ENCODE peak calls at places on chromosomes 6 and 20, in five cellular contexts. One of them, this sample, is unnamed.
A peak's percentile ranks its signal among the peaks of the same experiment; 100 is the strongest.

GRCh38 chr20:40536866-40537265 is 152.2 kb downstream of the MAFB start:
- DNase-seq in right atrium auricular region: no peak
- DNase-seq in IMR-90: no peak
- DNase-seq in psoas muscle: no peak
- DNase-seq in uterus: no peak
- DNase-seq in this sample: no peak

GRCh38 chr6:106586815-106587214 is 42.5 kb downstream of the RTN4IP1 start:
- DNase-seq in uterus: no peak
- DNase-seq in psoas muscle: no peak
- DNase-seq in IMR-90: peak; percentile 65
- DNase-seq in right atrium auricular region: no peak
- DNase-seq in this sample: no peak

GRCh38 chr20:5890773-5891441 is 59.4 kb downstream of the TRMT6 start:
- DNase-seq in right atrium auricular region: no peak
- DNase-seq in IMR-90: no peak
- DNase-seq in psoas muscle: peak; percentile 79
- DNase-seq in uterus: no peak
- DNase-seq in this sample: no peak

GRCh38 chr20:57837208-57838035 is 127.6 kb upstream of the PMEPA1 start:
- DNase-seq in psoas muscle: no peak
- DNase-seq in right atrium auricular region: no peak
- DNase-seq in IMR-90: no peak
- DNase-seq in uterus: no peak
- DNase-seq in this sample: peak; percentile 68

GRCh38 chr20:48750941-48751620 is 76.7 kb downstream of the PREX1 start:
- DNase-seq in psoas muscle: peak; percentile 63
- DNase-seq in right atrium auricular region: peak; percentile 69
- DNase-seq in IMR-90: no peak
- DNase-seq in uterus: peak; percentile 31
- DNase-seq in this sample: no peak

GRCh38 chr6:168120390-168121307 is 41.6 kb upstream of the FRMD1 start:
- DNase-seq in psoas muscle: peak; percentile 18
- DNase-seq in IMR-90: no peak
- DNase-seq in uterus: no peak
- DNase-seq in right atrium auricular region: peak; percentile 36
- DNase-seq in this sample: peak; percentile 74

GRCh38 chr6:3396503-3397180 is 60.2 kb downstream of the SLC22A23 start:
- DNase-seq in right atrium auricular region: no peak
- DNase-seq in IMR-90: no peak
- DNase-seq in psoas muscle: no peak
- DNase-seq in uterus: no peak
- DNase-seq in this sample: no peak

GRCh38 chr6:169070506-169071176 is 183.0 kb downstream of the THBS2 start:
- DNase-seq in IMR-90: peak; percentile 100
- DNase-seq in psoas muscle: peak; percentile 90
- DNase-seq in right atrium auricular region: peak; percentile 94
- DNase-seq in uterus: peak; percentile 95
- DNase-seq in this sample: peak; percentile 93

GRCh38 chr6:128311944-128312570 is 208.3 kb downstream of the PTPRK start:
- DNase-seq in psoas muscle: no peak
- DNase-seq in IMR-90: no peak
- DNase-seq in uterus: no peak
- DNase-seq in right atrium auricular region: no peak
- DNase-seq in this sample: no peak

GRCh38 chr6:32081676-32082075 is 27.5 kb downstream of the TNXB start:
- DNase-seq in psoas muscle: peak; percentile 57
- DNase-seq in uterus: no peak
- DNase-seq in IMR-90: no peak
- DNase-seq in right atrium auricular region: no peak
- DNase-seq in this sample: no peak

GRCh38 chr6:35392111-35392702 is 49.8 kb downstream of the PPARD start:
- DNase-seq in IMR-90: no peak
- DNase-seq in right atrium auricular region: no peak
- DNase-seq in uterus: peak; percentile 29
- DNase-seq in psoas muscle: no peak
- DNase-seq in this sample: no peak

GRCh38 chr6:37705239-37706051 is 7.8 kb upstream of the MDGA1 start:
- DNase-seq in right atrium auricular region: peak; percentile 79
- DNase-seq in uterus: peak; percentile 83
- DNase-seq in psoas muscle: peak; percentile 88
- DNase-seq in IMR-90: peak; percentile 73
- DNase-seq in this sample: peak; percentile 93

GRCh38 chr6:150987371-150987828 is 121.9 kb downstream of the MTHFD1L start:
- DNase-seq in uterus: no peak
- DNase-seq in psoas muscle: no peak
- DNase-seq in IMR-90: no peak
- DNase-seq in right atrium auricular region: no peak
- DNase-seq in this sample: no peak

GRCh38 chr6:26383624-26384417 is 913 bp downstream of the BTN2A2 start:
- DNase-seq in right atrium auricular region: no peak
- DNase-seq in uterus: no peak
- DNase-seq in IMR-90: peak; percentile 72
- DNase-seq in psoas muscle: no peak
- DNase-seq in this sample: no peak

GRCh38 chr6:47111685-47112084 is 69.6 kb upstream of the ADGRF1 start:
- DNase-seq in right atrium auricular region: no peak
- DNase-seq in uterus: no peak
- DNase-seq in psoas muscle: no peak
- DNase-seq in IMR-90: peak; percentile 60
- DNase-seq in this sample: no peak

GRCh38 chr6:125798734-125799510 is 8.2 kb downstream of the NCOA7 start:
- DNase-seq in right atrium auricular region: no peak
- DNase-seq in psoas muscle: no peak
- DNase-seq in IMR-90: no peak
- DNase-seq in uterus: no peak
- DNase-seq in this sample: no peak

GRCh38 chr6:30814137-30815084 is 69.9 kb upstream of the DDR1 start:
- DNase-seq in psoas muscle: no peak
- DNase-seq in IMR-90: peak; percentile 84
- DNase-seq in right atrium auricular region: no peak
- DNase-seq in uterus: peak; percentile 32
- DNase-seq in this sample: no peak

GRCh38 chr20:62501801-62502495 is 26.2 kb upstream of the GATA5 start:
- DNase-seq in IMR-90: peak; percentile 63
- DNase-seq in psoas muscle: no peak
- DNase-seq in right atrium auricular region: no peak
- DNase-seq in uterus: no peak
- DNase-seq in this sample: no peak

GRCh38 chr20:42975974-42976373 is 213.7 kb downstream of the PTPRT start:
- DNase-seq in uterus: no peak
- DNase-seq in IMR-90: no peak
- DNase-seq in psoas muscle: no peak
- DNase-seq in right atrium auricular region: no peak
- DNase-seq in this sample: no peak

GRCh38 chr20:31967830-31968249 is at the start of gene XKR7:
- DNase-seq in IMR-90: no peak
- DNase-seq in psoas muscle: no peak
- DNase-seq in uterus: no peak
- DNase-seq in right atrium auricular region: no peak
- DNase-seq in this sample: no peak

GRCh38 chr6:80319286-80319685 is 212.8 kb downstream of the BCKDHB start:
- DNase-seq in uterus: no peak
- DNase-seq in right atrium auricular region: no peak
- DNase-seq in IMR-90: no peak
- DNase-seq in psoas muscle: no peak
- DNase-seq in this sample: no peak

GRCh38 chr6:44858998-44859397 is 469.1 kb upstream of the RUNX2 start:
- DNase-seq in right atrium auricular region: no peak
- DNase-seq in psoas muscle: no peak
- DNase-seq in uterus: no peak
- DNase-seq in IMR-90: no peak
- DNase-seq in this sample: no peak

GRCh38 chr6:110039996-110040383 is 61.9 kb downstream of the GPR6 start:
- DNase-seq in psoas muscle: no peak
- DNase-seq in uterus: no peak
- DNase-seq in right atrium auricular region: no peak
- DNase-seq in IMR-90: peak; percentile 9
- DNase-seq in this sample: peak; percentile 75

GRCh38 chr6:72560721-72561593 is 60.9 kb upstream of the KCNQ5 start:
- DNase-seq in uterus: no peak
- DNase-seq in psoas muscle: no peak
- DNase-seq in right atrium auricular region: no peak
- DNase-seq in IMR-90: peak; percentile 19
- DNase-seq in this sample: no peak

GRCh38 chr6:151339369-151339768 is 52.0 kb downstream of the ZBTB2 start:
- DNase-seq in right atrium auricular region: no peak
- DNase-seq in psoas muscle: no peak
- DNase-seq in IMR-90: no peak
- DNase-seq in uterus: no peak
- DNase-seq in this sample: no peak

GRCh38 chr6:53629120-53629477 is 36.5 kb downstream of the KLHL31 start:
- DNase-seq in IMR-90: no peak
- DNase-seq in uterus: peak; percentile 36
- DNase-seq in right atrium auricular region: no peak
- DNase-seq in psoas muscle: no peak
- DNase-seq in this sample: no peak

DNA sequence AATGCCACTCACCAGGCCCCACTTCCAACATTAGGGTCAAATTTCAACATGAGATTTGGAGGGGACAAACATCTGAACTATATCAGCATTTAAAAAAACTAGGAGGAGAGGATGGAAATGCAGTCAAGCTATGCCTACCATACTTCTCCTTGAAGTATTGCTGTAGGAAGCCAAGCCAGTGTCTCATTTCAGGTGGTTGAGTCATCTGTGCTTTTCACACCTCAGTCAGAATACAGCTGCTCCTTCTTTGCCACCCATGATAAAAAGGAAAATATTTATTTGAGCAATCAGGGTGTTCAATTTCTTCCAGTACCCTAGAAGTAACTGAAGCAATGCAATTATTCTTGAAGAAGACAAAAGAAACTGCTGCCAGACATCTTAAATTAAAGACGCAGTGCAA is 47.0 kb upstream of the EEF1E1 start:
- DNase-seq in uterus: no peak
- DNase-seq in right atrium auricular region: no peak
- DNase-seq in IMR-90: no peak
- DNase-seq in psoas muscle: no peak
- DNase-seq in this sample: no peak
- TF ChIP-seq CTCF in uterus: no peak
- TF ChIP-seq CTCF in right atrium auricular region: no peak
- TF ChIP-seq CTCF in IMR-90: no peak
- TF ChIP-seq CTCF in psoas muscle: no peak
- TF ChIP-seq CTCF in this sample: no peak

GRCh38 chr20:45772693-45773092 is 19.0 kb downstream of the WFDC3 start:
- DNase-seq in right atrium auricular region: no peak
- DNase-seq in uterus: no peak
- DNase-seq in IMR-90: no peak
- DNase-seq in psoas muscle: no peak
- DNase-seq in this sample: no peak

GRCh38 chr20:45768479-45768878 is 23.2 kb downstream of the WFDC3 start:
- DNase-seq in uterus: no peak
- DNase-seq in right atrium auricular region: no peak
- DNase-seq in IMR-90: no peak
- DNase-seq in psoas muscle: no peak
- DNase-seq in this sample: no peak

GRCh38 chr20:45774933-45775332 is 16.8 kb downstream of the WFDC3 start:
- DNase-seq in right atrium auricular region: no peak
- DNase-seq in psoas muscle: no peak
- DNase-seq in uterus: no peak
- DNase-seq in IMR-90: no peak
- DNase-seq in this sample: no peak

GRCh38 chr20:45775411-45775810 is 16.3 kb downstream of the WFDC3 start:
- DNase-seq in uterus: no peak
- DNase-seq in psoas muscle: no peak
- DNase-seq in right atrium auricular region: no peak
- DNase-seq in IMR-90: no peak
- DNase-seq in this sample: no peak

DNA sequence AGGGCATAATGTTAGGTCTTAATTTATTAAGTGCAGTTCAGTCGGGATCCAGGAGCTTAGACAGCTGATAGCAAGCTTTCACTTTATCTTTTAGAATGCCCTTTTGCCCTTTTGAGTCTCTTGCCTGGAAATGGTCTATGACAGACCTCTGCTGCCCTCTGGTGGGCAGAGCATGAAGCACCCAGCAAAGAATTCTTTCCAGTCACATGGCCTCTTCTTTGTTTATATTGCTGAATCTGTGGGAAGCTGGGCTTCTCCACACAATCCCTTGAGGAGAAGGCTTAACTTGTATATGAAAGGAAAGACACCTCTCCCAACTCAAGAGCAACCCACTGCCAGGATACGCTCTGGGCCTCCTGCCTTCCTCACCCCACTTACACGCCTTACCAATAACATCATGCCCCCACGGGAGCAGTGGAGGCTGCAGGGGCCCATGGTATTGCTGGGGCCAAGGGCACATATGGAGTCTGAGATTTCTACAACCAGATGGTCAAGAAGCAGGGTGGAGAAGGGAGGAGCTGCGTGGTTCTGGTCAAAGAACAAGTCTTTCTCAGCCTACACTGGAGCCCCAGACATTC is 20.4 kb downstream of the WFDC3 start:
- DNase-seq in psoas muscle: peak; percentile 86
- DNase-seq in right atrium auricular region: peak; percentile 85
- DNase-seq in IMR-90: peak; percentile 80
- DNase-seq in uterus: peak; percentile 77
- DNase-seq in this sample: peak; percentile 87
- TF ChIP-seq CTCF in psoas muscle: peak; percentile 97
- TF ChIP-seq CTCF in right atrium auricular region: peak; percentile 96
- TF ChIP-seq CTCF in IMR-90: peak; percentile 97
- TF ChIP-seq CTCF in uterus: peak; percentile 93
- TF ChIP-seq CTCF in this sample: peak; percentile 99

DNA sequence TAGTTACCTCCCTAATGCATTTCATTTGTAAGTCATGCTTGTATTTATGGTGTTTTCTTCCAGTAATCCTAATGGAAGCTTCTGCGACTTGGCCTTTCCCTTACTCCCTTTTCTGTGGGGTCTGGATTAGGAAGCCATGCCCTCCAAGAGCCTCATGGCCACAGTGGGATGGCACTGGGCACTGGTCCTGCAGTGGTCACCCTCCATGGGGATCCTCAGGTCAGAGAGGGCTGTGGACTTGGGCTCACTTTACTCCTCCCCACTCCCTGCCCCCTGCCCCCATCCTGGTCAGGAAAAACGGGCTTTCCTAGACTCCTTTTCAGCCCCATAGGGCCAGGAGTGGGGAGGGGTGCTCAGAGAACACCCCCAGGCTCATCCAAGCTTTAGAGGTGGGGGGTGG is 49.9 kb downstream of the EBF4 start:
- DNase-seq in psoas muscle: no peak
- DNase-seq in right atrium auricular region: peak; percentile 34
- DNase-seq in uterus: no peak
- DNase-seq in IMR-90: no peak
- DNase-seq in this sample: no peak
- TF ChIP-seq CTCF in psoas muscle: no peak
- TF ChIP-seq CTCF in right atrium auricular region: no peak
- TF ChIP-seq CTCF in uterus: no peak
- TF ChIP-seq CTCF in IMR-90: no peak
- TF ChIP-seq CTCF in this sample: no peak

DNA sequence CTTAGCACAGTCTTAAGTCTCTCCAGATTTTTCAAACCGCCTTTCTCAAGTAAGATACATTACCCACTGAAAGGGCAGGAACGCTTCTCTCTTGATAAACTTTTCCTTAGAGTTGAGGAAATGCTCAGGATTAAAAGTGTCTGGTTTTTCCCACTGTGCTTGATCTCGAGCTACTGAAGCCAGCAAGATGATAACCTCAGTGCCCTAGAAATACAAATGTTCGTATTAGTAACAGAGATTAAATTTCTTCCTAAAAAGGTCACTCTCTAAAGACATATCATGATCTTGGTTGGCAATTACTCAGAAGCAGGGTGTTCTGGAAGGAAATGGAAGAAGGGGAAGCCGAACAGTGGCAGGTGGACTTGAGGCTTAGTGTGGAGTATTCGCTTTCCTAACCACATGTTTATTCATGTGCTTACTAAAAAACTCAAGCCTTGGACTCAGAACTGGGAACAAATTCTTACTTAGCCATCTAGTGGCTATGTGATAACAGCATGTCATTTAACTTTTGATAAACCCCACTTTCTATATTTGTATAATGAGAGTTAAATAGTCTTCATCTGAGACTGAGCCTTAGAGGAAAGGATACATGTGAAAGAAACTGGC is 20.1 kb downstream of the C6orf141 start:
- DNase-seq in uterus: no peak
- DNase-seq in right atrium auricular region: no peak
- DNase-seq in psoas muscle: no peak
- DNase-seq in IMR-90: peak; percentile 1
- DNase-seq in this sample: no peak
- TF ChIP-seq CTCF in uterus: no peak
- TF ChIP-seq CTCF in right atrium auricular region: no peak
- TF ChIP-seq CTCF in psoas muscle: no peak
- TF ChIP-seq CTCF in IMR-90: peak; percentile 2
- TF ChIP-seq CTCF in this sample: no peak